ENCODE peak calls at places on chromosomes 12 and 14, in four cellular contexts. Q is suprapubic skin, M is H1, V is ovary. T is an unnamed sample.

GRCh38 chr14:24673059-24673458 is 39.1 kb upstream of the GZMB start:
- DNase-seq in Q (no peak), V (no peak), M (no peak), T (no peak)

GRCh38 chr14:97218713-97219355 is 421.7 kb downstream of the VRK1 start:
- DNase-seq in V (no peak), Q (no peak), M (peak), T (no peak)

GRCh38 chr12:131536337-131536736 is 174.6 kb upstream of the SFSWAP start:
- DNase-seq in V (no peak), Q (no peak), M (no peak), T (no peak)

GRCh38 chr12:162467-163307 is 51.3 kb downstream of the SLC6A12 start:
- DNase-seq in M (no peak), V (no peak), Q (no peak), T (no peak)

GRCh38 chr12:76927170-76927784 is 48.5 kb upstream of the CSRP2 start:
- DNase-seq in Q (no peak), V (no peak), M (no peak), T (no peak)

GRCh38 chr14:61321385-61322010 is at the start of gene PRKCH:
- DNase-seq in Q (peak), M (peak), V (peak), T (peak)

GRCh38 chr12:334114-334513 is 55.0 kb downstream of the KDM5A start:
- DNase-seq in V (no peak), Q (no peak), M (no peak), T (no peak)

GRCh38 chr12:123934016-123934620 is 38.5 kb downstream of the CCDC92 start:
- DNase-seq in Q (no peak), M (no peak), V (no peak), T (no peak)

GRCh38 chr12:102216086-102216691 is 18.6 kb upstream of the PMCH start:
- DNase-seq in M (no peak), V (no peak), Q (no peak), T (no peak)

GRCh38 chr12:54475542-54475941 is 2.1 kb upstream of the GTSF1 start:
- DNase-seq in M (no peak), Q (no peak), V (no peak), T (no peak)

GRCh38 chr14:56100556-56100955 is 17.7 kb upstream of the PELI2 start:
- DNase-seq in Q (no peak), M (no peak), V (no peak), T (no peak)

GRCh38 chr12:27359578-27360340 is 27.1 kb downstream of the BMAL2 start:
- DNase-seq in V (no peak), M (no peak), Q (no peak), T (no peak)

GRCh38 chr12:32983968-32984367 is 87.4 kb upstream of the PKP2 start:
- DNase-seq in M (peak), V (no peak), Q (no peak), T (no peak)

GRCh38 chr14:100159865-100160533 is 554 bp upstream of the DEGS2 start:
- DNase-seq in V (no peak), Q (no peak), M (no peak), T (no peak)

GRCh38 chr12:121550974-121551631 is 29.7 kb downstream of the KDM2B start:
- DNase-seq in Q (no peak), M (no peak), V (no peak), T (no peak)

GRCh38 chr12:89364058-89364457 is 11.8 kb upstream of the DUSP6 start:
- DNase-seq in M (no peak), V (no peak), Q (no peak), T (no peak)

GRCh38 chr12:82486524-82487235 is 128.4 kb downstream of the METTL25 start:
- DNase-seq in Q (no peak), V (no peak), M (no peak), T (no peak)

GRCh38 chr12:129483494-129483893 is 420.3 kb downstream of the TMEM132D start:
- DNase-seq in M (no peak), V (no peak), Q (no peak), T (no peak)

GRCh38 chr12:12628013-12628412 is 16.3 kb downstream of the CREBL2 start:
- DNase-seq in Q (no peak), M (no peak), V (no peak), T (no peak)

GRCh38 chr14:92663049-92663448 is 85.4 kb downstream of the LGMN start:
- DNase-seq in Q (no peak), M (no peak), V (no peak), T (no peak)

DNA sequence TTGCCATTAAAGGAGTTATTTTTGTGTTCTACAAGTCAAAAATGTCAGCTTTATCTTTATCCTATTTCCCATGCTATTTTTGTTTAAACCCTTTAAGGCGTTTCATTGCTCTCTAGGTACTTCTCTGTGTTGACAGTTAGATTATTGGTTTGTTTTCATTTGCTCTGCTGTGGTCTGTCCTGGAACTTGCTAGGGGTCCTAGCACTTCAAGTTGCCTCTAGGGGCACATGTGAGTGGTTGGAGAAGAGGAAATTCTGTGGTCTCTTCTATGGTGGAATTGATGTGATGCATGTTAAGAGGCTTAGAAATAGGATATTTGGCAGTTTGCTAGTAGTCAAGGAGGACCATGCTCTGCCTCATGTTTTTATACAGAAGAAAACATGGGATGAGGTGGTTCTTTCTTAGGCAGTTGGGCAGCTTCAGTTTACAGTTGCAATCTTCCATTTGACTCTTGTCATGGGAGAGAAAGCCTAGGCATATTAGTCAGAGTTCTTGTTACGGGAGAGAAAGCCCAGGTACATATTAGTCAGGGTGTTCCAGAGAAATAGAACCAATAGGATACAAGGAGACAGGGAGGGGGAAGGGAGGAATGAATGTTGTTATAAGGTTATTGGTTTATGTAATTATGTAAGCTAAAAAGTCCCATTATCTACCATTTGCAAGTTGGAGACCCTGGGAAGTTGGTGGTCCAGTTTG is 14.4 kb downstream of the TTLL5 start:
- DNase-seq in V (no peak), Q (no peak), M (no peak), T (no peak)
- TF ChIP-seq CTCF in V (no peak), Q (no peak), M (peak), T (no peak)

GRCh38 chr12:13887774-13888388 is 93.5 kb downstream of the GRIN2B start:
- DNase-seq in M (no peak), V (no peak), Q (no peak), T (no peak)
- TF ChIP-seq EP300 in M (no peak), V (no peak), Q (no peak), T (no peak)

DNA sequence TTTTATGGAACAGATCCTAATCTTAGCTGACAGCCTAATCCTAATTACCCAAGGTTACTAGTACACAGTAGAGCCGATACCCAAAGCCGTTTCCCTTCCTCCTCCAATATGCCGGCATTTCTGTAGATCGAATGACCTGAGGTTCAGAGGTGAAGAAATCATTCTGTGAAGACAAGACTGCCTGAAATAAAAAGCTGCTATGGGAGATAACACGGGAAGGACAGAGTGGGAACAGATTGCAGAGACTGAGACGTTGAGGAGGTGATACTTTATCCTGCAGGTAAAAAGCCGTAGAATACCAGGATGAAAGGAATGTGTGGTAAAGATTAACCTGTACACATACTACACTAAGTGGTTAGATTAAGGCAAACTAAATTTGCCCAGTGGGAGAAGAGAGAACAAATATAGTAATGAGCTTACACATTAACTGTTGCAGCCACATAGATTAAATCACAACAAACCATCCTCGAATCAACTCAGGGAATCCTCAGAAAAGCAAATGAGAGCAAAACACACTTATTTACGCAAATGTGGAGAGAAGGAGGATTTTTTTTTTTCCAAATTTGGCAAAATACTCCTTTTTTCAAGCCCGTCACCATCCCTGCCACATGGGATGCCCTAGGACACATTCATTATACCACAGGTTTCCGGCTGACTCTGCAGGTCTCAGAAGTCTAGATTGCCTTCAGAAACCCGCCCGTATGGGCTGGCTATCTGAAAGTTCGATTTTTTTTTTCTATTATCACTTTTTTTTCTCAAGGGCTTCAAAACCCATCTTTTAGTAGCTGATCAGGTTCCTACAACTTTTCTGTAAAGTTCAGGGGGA is 188.0 kb downstream of the TTC8 start:
- DNase-seq in V (no peak), M (no peak), Q (no peak), T (no peak)
- H3K4me3 ChIP-seq in V (no peak), M (no peak), Q (no peak), T (no peak)

DNA sequence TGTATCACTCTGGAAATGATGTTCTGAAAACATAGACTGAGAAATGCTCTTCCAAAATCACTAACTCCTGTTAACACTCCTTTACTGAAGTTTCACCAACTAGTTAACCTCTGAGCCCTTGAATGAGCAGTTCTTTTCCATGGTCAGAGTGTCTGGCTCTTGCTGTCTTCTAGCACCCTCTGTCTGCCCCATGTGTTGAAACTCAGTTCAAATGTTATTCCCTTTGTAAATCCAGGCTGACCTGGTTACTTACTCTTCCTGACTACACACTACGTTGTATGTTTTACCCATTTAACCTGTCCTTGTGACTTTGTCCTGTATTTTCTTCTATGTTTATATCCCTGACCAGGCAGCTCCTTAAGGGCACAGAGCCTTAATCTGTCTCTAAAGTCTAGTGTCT is 388.9 kb upstream of the RPL10L start:
- DNase-seq in M (no peak), V (no peak), Q (no peak), T (no peak)
- TF ChIP-seq CTCF in M (peak), V (no peak), Q (no peak), T (no peak)

DNA sequence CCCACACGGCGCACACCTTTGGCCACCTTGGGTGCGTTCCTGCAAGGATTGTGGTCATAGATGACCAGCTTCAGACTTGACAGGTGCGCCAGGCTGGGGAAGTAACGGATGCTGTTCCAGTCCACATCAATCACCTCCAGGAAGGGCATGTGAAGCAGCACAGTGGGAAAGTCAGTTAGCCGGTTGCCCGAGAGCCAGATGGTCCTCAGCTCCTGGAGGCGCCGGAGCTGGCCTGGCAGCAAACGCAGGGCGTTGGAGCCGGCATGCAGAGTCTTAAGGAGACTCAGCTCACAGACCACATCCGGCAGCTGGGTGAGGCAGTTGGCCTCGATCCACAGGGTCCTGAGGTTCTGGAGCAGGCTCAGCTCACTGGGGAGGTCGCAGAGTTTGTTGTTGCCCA is 581 bp downstream of the LRRC10 start:
- DNase-seq in Q (no peak), V (no peak), M (no peak), T (no peak)
- TF ChIP-seq EP300 in Q (no peak), V (no peak), M (no peak), T (no peak)

DNA sequence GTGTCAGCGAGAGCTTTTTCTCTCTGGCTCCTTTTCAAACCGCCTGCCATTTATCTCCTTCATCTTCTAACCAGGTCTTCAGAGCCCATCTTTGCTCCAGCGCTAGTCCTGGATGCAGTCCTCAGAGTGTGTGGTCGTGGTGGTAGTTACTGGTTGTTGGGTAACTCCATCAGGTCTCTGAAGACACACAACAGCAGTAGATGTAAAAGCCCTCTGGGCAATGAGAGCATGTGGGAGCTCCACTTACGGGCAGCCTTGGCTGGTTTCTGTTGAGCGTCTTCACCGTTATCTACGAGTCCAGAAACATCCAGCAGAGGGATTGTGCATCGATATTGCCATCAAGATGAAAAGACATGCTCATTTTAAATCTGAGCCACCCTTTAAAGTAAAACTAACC is 61.2 kb downstream of the FBXL14 start:
- DNase-seq in Q (no peak), M (no peak), V (no peak), T (no peak)
- H3K4me3 ChIP-seq in Q (peak), M (no peak), V (no peak), T (no peak)

GRCh38 chr12:57897296-57897974 is 43.9 kb upstream of the ATP23 start:
- DNase-seq in M (no peak), Q (no peak), V (peak), T (no peak)

GRCh38 chr12:57898308-57898970 is 42.9 kb upstream of the ATP23 start:
- DNase-seq in V (no peak), M (no peak), Q (no peak), T (no peak)

GRCh38 chr12:57896139-57896436 is 45.3 kb upstream of the ATP23 start:
- DNase-seq in Q (no peak), M (no peak), V (no peak), T (no peak)

GRCh38 chr12:57895337-57896138 is 45.8 kb upstream of the ATP23 start:
- DNase-seq in M (no peak), Q (peak), V (no peak), T (no peak)

DNA sequence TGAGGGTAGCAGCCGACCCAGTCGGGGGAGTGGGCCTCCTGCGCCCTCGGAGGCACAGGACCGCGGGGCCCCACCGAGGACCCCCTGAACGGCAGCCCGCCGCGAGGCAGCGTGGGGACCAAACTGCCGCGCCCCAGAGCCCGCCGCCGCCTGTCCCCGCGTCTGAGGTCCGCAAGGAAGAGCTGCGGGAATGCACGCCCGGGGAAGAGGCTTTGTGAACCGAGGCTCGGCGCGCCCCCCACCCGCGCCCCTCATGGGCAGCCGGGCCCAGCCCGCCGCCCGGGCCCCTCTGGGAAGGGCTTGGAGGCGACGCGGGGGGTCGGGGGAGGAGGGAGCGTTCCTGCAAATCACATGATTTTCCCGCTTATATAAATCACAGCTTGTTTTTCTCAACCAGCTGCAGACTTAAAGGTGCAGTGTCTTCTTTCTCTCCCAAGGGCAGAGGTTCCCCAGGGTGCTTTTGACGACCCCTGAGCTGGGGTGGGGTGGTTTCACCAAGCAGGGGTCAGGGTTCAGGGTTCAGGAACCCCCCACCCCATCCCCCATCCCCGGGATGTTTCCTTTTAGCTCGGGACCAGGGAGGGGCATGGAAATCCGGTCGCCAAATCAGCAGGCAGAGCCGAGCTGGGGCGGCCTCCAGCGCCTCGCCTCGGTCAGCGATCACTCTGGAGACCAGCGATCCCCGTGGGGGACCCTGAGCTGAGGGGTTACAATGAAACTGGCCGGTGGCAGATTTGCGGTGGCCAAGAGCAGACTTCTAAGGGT is 44.7 kb upstream of the ATP23 start:
- DNase-seq in M (no peak), Q (peak), V (peak), T (peak)
- TF ChIP-seq CTCF in M (peak), Q (peak), V (no peak), T (peak)

GRCh38 chr14:68109132-68109531 is 289.6 kb downstream of the RAD51B start:
- DNase-seq in V (no peak), Q (no peak), M (no peak), T (no peak)
- TF ChIP-seq EP300 in V (no peak), Q (no peak), M (no peak), T (no peak)